ENCODE peak calls at places on chromosomes 12 and 14, in ten cellular contexts. One of them, this sample, is unnamed.

GRCh38 chr14:99599440-99599839 is 4.6 kb downstream of the CCDC85C start:
- DNase-seq in coronary artery: no peak
- DNase-seq in iPS DF 6.9: no peak
- DNase-seq in AML-193: no peak
- DNase-seq in activated CD4-positive, alpha-beta T cell treated with anti-CD3 and anti-CD28 coated beads for 24 hours: no peak
- DNase-seq in heart left ventricle: no peak
- DNase-seq in fibroblast of mammary gland: no peak
- DNase-seq in glomerular endothelial cell: no peak
- DNase-seq in NCI-H510A: no peak
- DNase-seq in heart right ventricle: no peak
- DNase-seq in this sample: no peak

GRCh38 chr14:99186956-99187690 is 84.9 kb downstream of the BCL11B start:
- DNase-seq in coronary artery: no peak
- DNase-seq in iPS DF 6.9: no peak
- DNase-seq in AML-193: no peak
- DNase-seq in activated CD4-positive, alpha-beta T cell treated with anti-CD3 and anti-CD28 coated beads for 24 hours: no peak
- DNase-seq in heart left ventricle: no peak
- DNase-seq in fibroblast of mammary gland: no peak
- DNase-seq in glomerular endothelial cell: no peak
- DNase-seq in NCI-H510A: no peak
- DNase-seq in heart right ventricle: no peak
- DNase-seq in this sample: no peak

GRCh38 chr12:553216-554000 is 93.7 kb downstream of the B4GALNT3 start:
- DNase-seq in coronary artery: no peak
- DNase-seq in iPS DF 6.9: no peak
- DNase-seq in AML-193: peak; percentile 37
- DNase-seq in activated CD4-positive, alpha-beta T cell treated with anti-CD3 and anti-CD28 coated beads for 24 hours: no peak
- DNase-seq in heart left ventricle: no peak
- DNase-seq in fibroblast of mammary gland: no peak
- DNase-seq in glomerular endothelial cell: no peak
- DNase-seq in NCI-H510A: no peak
- DNase-seq in heart right ventricle: no peak
- DNase-seq in this sample: peak; percentile 78

GRCh38 chr12:94621662-94622359 is 28.5 kb downstream of the TMCC3 start:
- DNase-seq in coronary artery: no peak
- DNase-seq in iPS DF 6.9: no peak
- DNase-seq in AML-193: no peak
- DNase-seq in activated CD4-positive, alpha-beta T cell treated with anti-CD3 and anti-CD28 coated beads for 24 hours: peak; percentile 17
- DNase-seq in heart left ventricle: no peak
- DNase-seq in fibroblast of mammary gland: peak; percentile 80
- DNase-seq in glomerular endothelial cell: no peak
- DNase-seq in NCI-H510A: no peak
- DNase-seq in heart right ventricle: no peak
- DNase-seq in this sample: no peak

GRCh38 chr14:102928412-102929348 is 6.2 kb downstream of the AMN start:
- DNase-seq in coronary artery: no peak
- DNase-seq in iPS DF 6.9: no peak
- DNase-seq in AML-193: peak; percentile 51
- DNase-seq in activated CD4-positive, alpha-beta T cell treated with anti-CD3 and anti-CD28 coated beads for 24 hours: peak; percentile 49
- DNase-seq in heart left ventricle: no peak
- DNase-seq in fibroblast of mammary gland: no peak
- DNase-seq in glomerular endothelial cell: no peak
- DNase-seq in NCI-H510A: peak; percentile 71
- DNase-seq in heart right ventricle: peak; percentile 63
- DNase-seq in this sample: peak; percentile 94

GRCh38 chr14:76473381-76474263 is 97.7 kb downstream of the ESRRB start:
- DNase-seq in coronary artery: no peak
- DNase-seq in iPS DF 6.9: no peak
- DNase-seq in AML-193: no peak
- DNase-seq in activated CD4-positive, alpha-beta T cell treated with anti-CD3 and anti-CD28 coated beads for 24 hours: no peak
- DNase-seq in heart left ventricle: peak; percentile 69
- DNase-seq in fibroblast of mammary gland: no peak
- DNase-seq in glomerular endothelial cell: no peak
- DNase-seq in NCI-H510A: no peak
- DNase-seq in heart right ventricle: peak; percentile 47
- DNase-seq in this sample: no peak

GRCh38 chr12:124188561-124189405 is 106.1 kb upstream of the RFLNA start:
- DNase-seq in coronary artery: no peak
- DNase-seq in iPS DF 6.9: no peak
- DNase-seq in AML-193: no peak
- DNase-seq in activated CD4-positive, alpha-beta T cell treated with anti-CD3 and anti-CD28 coated beads for 24 hours: no peak
- DNase-seq in heart left ventricle: peak; percentile 41
- DNase-seq in fibroblast of mammary gland: no peak
- DNase-seq in glomerular endothelial cell: no peak
- DNase-seq in NCI-H510A: no peak
- DNase-seq in heart right ventricle: no peak
- DNase-seq in this sample: peak; percentile 45

GRCh38 chr12:124036117-124037109 is 63.4 kb downstream of the ZNF664 start:
- DNase-seq in coronary artery: no peak
- DNase-seq in iPS DF 6.9: peak; percentile 25
- DNase-seq in AML-193: peak; percentile 21
- DNase-seq in activated CD4-positive, alpha-beta T cell treated with anti-CD3 and anti-CD28 coated beads for 24 hours: peak; percentile 21
- DNase-seq in heart left ventricle: no peak
- DNase-seq in fibroblast of mammary gland: peak; percentile 52
- DNase-seq in glomerular endothelial cell: no peak
- DNase-seq in NCI-H510A: no peak
- DNase-seq in heart right ventricle: peak; percentile 33
- DNase-seq in this sample: no peak

GRCh38 chr14:103188691-103189480 is 65.6 kb downstream of the TNFAIP2 start:
- DNase-seq in coronary artery: no peak
- DNase-seq in iPS DF 6.9: no peak
- DNase-seq in AML-193: no peak
- DNase-seq in activated CD4-positive, alpha-beta T cell treated with anti-CD3 and anti-CD28 coated beads for 24 hours: peak; percentile 1
- DNase-seq in heart left ventricle: peak; percentile 44
- DNase-seq in fibroblast of mammary gland: no peak
- DNase-seq in glomerular endothelial cell: no peak
- DNase-seq in NCI-H510A: no peak
- DNase-seq in heart right ventricle: peak; percentile 62
- DNase-seq in this sample: no peak

GRCh38 chr14:59870277-59871165 is at the start of gene RTN1:
- DNase-seq in coronary artery: no peak
- DNase-seq in iPS DF 6.9: no peak
- DNase-seq in AML-193: peak; percentile 68
- DNase-seq in activated CD4-positive, alpha-beta T cell treated with anti-CD3 and anti-CD28 coated beads for 24 hours: peak; percentile 9
- DNase-seq in heart left ventricle: peak; percentile 59
- DNase-seq in fibroblast of mammary gland: peak; percentile 28
- DNase-seq in glomerular endothelial cell: no peak
- DNase-seq in NCI-H510A: peak; percentile 68
- DNase-seq in heart right ventricle: peak; percentile 59
- DNase-seq in this sample: peak; percentile 90

GRCh38 chr14:67228325-67228984 is 12.8 kb upstream of the PALS1 start:
- DNase-seq in coronary artery: no peak
- DNase-seq in iPS DF 6.9: no peak
- DNase-seq in AML-193: no peak
- DNase-seq in activated CD4-positive, alpha-beta T cell treated with anti-CD3 and anti-CD28 coated beads for 24 hours: no peak
- DNase-seq in heart left ventricle: no peak
- DNase-seq in fibroblast of mammary gland: peak; percentile 69
- DNase-seq in glomerular endothelial cell: no peak
- DNase-seq in NCI-H510A: no peak
- DNase-seq in heart right ventricle: no peak
- DNase-seq in this sample: no peak

GRCh38 chr14:38629412-38629811 is 373.5 kb upstream of the CLEC14A start:
- DNase-seq in coronary artery: no peak
- DNase-seq in iPS DF 6.9: peak; percentile 16
- DNase-seq in AML-193: no peak
- DNase-seq in activated CD4-positive, alpha-beta T cell treated with anti-CD3 and anti-CD28 coated beads for 24 hours: no peak
- DNase-seq in heart left ventricle: no peak
- DNase-seq in fibroblast of mammary gland: no peak
- DNase-seq in glomerular endothelial cell: no peak
- DNase-seq in NCI-H510A: no peak
- DNase-seq in heart right ventricle: no peak
- DNase-seq in this sample: no peak

GRCh38 chr12:81077329-81077685 is 572 bp upstream of the ACSS3 start:
- DNase-seq in coronary artery: no peak
- DNase-seq in iPS DF 6.9: peak; percentile 84
- DNase-seq in AML-193: no peak
- DNase-seq in activated CD4-positive, alpha-beta T cell treated with anti-CD3 and anti-CD28 coated beads for 24 hours: no peak
- DNase-seq in heart left ventricle: peak; percentile 71
- DNase-seq in fibroblast of mammary gland: peak; percentile 28
- DNase-seq in glomerular endothelial cell: no peak
- DNase-seq in NCI-H510A: peak; percentile 56
- DNase-seq in heart right ventricle: peak; percentile 30
- DNase-seq in this sample: no peak

GRCh38 chr14:79395061-79395460 is 816.2 kb downstream of the DIO2 start:
- DNase-seq in coronary artery: no peak
- DNase-seq in iPS DF 6.9: no peak
- DNase-seq in AML-193: no peak
- DNase-seq in activated CD4-positive, alpha-beta T cell treated with anti-CD3 and anti-CD28 coated beads for 24 hours: no peak
- DNase-seq in heart left ventricle: no peak
- DNase-seq in fibroblast of mammary gland: no peak
- DNase-seq in glomerular endothelial cell: no peak
- DNase-seq in NCI-H510A: no peak
- DNase-seq in heart right ventricle: no peak
- DNase-seq in this sample: no peak

GRCh38 chr12:98211914-98212695 is 303.3 kb upstream of the TMPO start:
- DNase-seq in coronary artery: no peak
- DNase-seq in iPS DF 6.9: no peak
- DNase-seq in AML-193: no peak
- DNase-seq in activated CD4-positive, alpha-beta T cell treated with anti-CD3 and anti-CD28 coated beads for 24 hours: no peak
- DNase-seq in heart left ventricle: no peak
- DNase-seq in fibroblast of mammary gland: no peak
- DNase-seq in glomerular endothelial cell: no peak
- DNase-seq in NCI-H510A: no peak
- DNase-seq in heart right ventricle: no peak
- DNase-seq in this sample: no peak

GRCh38 chr14:64698899-64699298 is 5.3 kb upstream of the PLEKHG3 start:
- DNase-seq in coronary artery: peak; percentile 49
- DNase-seq in iPS DF 6.9: no peak
- DNase-seq in AML-193: peak; percentile 75
- DNase-seq in activated CD4-positive, alpha-beta T cell treated with anti-CD3 and anti-CD28 coated beads for 24 hours: no peak
- DNase-seq in heart left ventricle: no peak
- DNase-seq in fibroblast of mammary gland: no peak
- DNase-seq in glomerular endothelial cell: no peak
- DNase-seq in NCI-H510A: no peak
- DNase-seq in heart right ventricle: no peak
- DNase-seq in this sample: no peak

GRCh38 chr14:39251547-39251946 is 17.8 kb downstream of the MIA2 start:
- DNase-seq in coronary artery: no peak
- DNase-seq in iPS DF 6.9: no peak
- DNase-seq in AML-193: no peak
- DNase-seq in activated CD4-positive, alpha-beta T cell treated with anti-CD3 and anti-CD28 coated beads for 24 hours: no peak
- DNase-seq in heart left ventricle: no peak
- DNase-seq in fibroblast of mammary gland: no peak
- DNase-seq in glomerular endothelial cell: no peak
- DNase-seq in NCI-H510A: no peak
- DNase-seq in heart right ventricle: no peak
- DNase-seq in this sample: no peak

GRCh38 chr12:79826267-79827128 is 108.4 kb downstream of the PPP1R12A start:
- DNase-seq in coronary artery: no peak
- DNase-seq in iPS DF 6.9: no peak
- DNase-seq in AML-193: no peak
- DNase-seq in activated CD4-positive, alpha-beta T cell treated with anti-CD3 and anti-CD28 coated beads for 24 hours: no peak
- DNase-seq in heart left ventricle: no peak
- DNase-seq in fibroblast of mammary gland: no peak
- DNase-seq in glomerular endothelial cell: no peak
- DNase-seq in NCI-H510A: no peak
- DNase-seq in heart right ventricle: no peak
- DNase-seq in this sample: no peak

GRCh38 chr14:71574976-71575375 is 357.3 kb upstream of the RGS6 start:
- DNase-seq in coronary artery: no peak
- DNase-seq in iPS DF 6.9: no peak
- DNase-seq in AML-193: no peak
- DNase-seq in activated CD4-positive, alpha-beta T cell treated with anti-CD3 and anti-CD28 coated beads for 24 hours: no peak
- DNase-seq in heart left ventricle: no peak
- DNase-seq in fibroblast of mammary gland: peak; percentile 74
- DNase-seq in glomerular endothelial cell: peak; percentile 37
- DNase-seq in NCI-H510A: no peak
- DNase-seq in heart right ventricle: no peak
- DNase-seq in this sample: no peak

GRCh38 chr12:1797011-1797901 is 23.1 kb upstream of the LRTM2 start:
- DNase-seq in coronary artery: peak; percentile 78
- DNase-seq in iPS DF 6.9: no peak
- DNase-seq in AML-193: peak; percentile 54
- DNase-seq in activated CD4-positive, alpha-beta T cell treated with anti-CD3 and anti-CD28 coated beads for 24 hours: peak; percentile 38
- DNase-seq in heart left ventricle: peak; percentile 74
- DNase-seq in fibroblast of mammary gland: peak; percentile 10
- DNase-seq in glomerular endothelial cell: no peak
- DNase-seq in NCI-H510A: no peak
- DNase-seq in heart right ventricle: peak; percentile 77
- DNase-seq in this sample: peak; percentile 95

GRCh38 chr14:104093366-104094055 is 8.0 kb downstream of the ASPG start:
- DNase-seq in coronary artery: no peak
- DNase-seq in iPS DF 6.9: no peak
- DNase-seq in AML-193: no peak
- DNase-seq in activated CD4-positive, alpha-beta T cell treated with anti-CD3 and anti-CD28 coated beads for 24 hours: no peak
- DNase-seq in heart left ventricle: peak; percentile 18
- DNase-seq in fibroblast of mammary gland: no peak
- DNase-seq in glomerular endothelial cell: no peak
- DNase-seq in NCI-H510A: no peak
- DNase-seq in heart right ventricle: peak; percentile 17
- DNase-seq in this sample: no peak

GRCh38 chr14:75826599-75826998 is 155.2 kb downstream of the TGFB3 start:
- DNase-seq in coronary artery: no peak
- DNase-seq in iPS DF 6.9: no peak
- DNase-seq in AML-193: no peak
- DNase-seq in activated CD4-positive, alpha-beta T cell treated with anti-CD3 and anti-CD28 coated beads for 24 hours: no peak
- DNase-seq in heart left ventricle: no peak
- DNase-seq in fibroblast of mammary gland: peak; percentile 87
- DNase-seq in glomerular endothelial cell: no peak
- DNase-seq in NCI-H510A: no peak
- DNase-seq in heart right ventricle: no peak
- DNase-seq in this sample: no peak

GRCh38 chr14:76253111-76253510 is 101.4 kb downstream of the GPATCH2L start:
- DNase-seq in coronary artery: no peak
- DNase-seq in iPS DF 6.9: no peak
- DNase-seq in AML-193: no peak
- DNase-seq in activated CD4-positive, alpha-beta T cell treated with anti-CD3 and anti-CD28 coated beads for 24 hours: no peak
- DNase-seq in heart left ventricle: no peak
- DNase-seq in fibroblast of mammary gland: no peak
- DNase-seq in glomerular endothelial cell: no peak
- DNase-seq in NCI-H510A: no peak
- DNase-seq in heart right ventricle: no peak
- DNase-seq in this sample: no peak

This sample was measured in spleen.